ENCODE peak calls at places on chromosomes 11 and 22, in eight cellular contexts. One of them, this sample, is unnamed.
A peak's percentile ranks its signal among the peaks of the same experiment; 100 is the strongest.

GRCh38 chr11:72058416-72059034 is 21.8 kb downstream of the NUMA1 start:
- DNase-seq in ovary: no peak
- DNase-seq in adrenal gland: no peak
- DNase-seq in HCT116: no peak
- DNase-seq in H1: no peak
- DNase-seq in breast epithelium: no peak
- DNase-seq in Peyer's patch: no peak
- DNase-seq in right lobe of liver: no peak
- DNase-seq in this sample: peak; percentile 46

GRCh38 chr22:50002791-50003190 is 9.8 kb downstream of the IL17REL start:
- DNase-seq in ovary: no peak
- DNase-seq in adrenal gland: no peak
- DNase-seq in HCT116: no peak
- DNase-seq in H1: no peak
- DNase-seq in breast epithelium: no peak
- DNase-seq in Peyer's patch: peak; percentile 39
- DNase-seq in right lobe of liver: no peak
- DNase-seq in this sample: no peak

GRCh38 chr11:62789576-62789975 is 2.2 kb downstream of the TMEM223 start:
- DNase-seq in ovary: no peak
- DNase-seq in adrenal gland: no peak
- DNase-seq in HCT116: no peak
- DNase-seq in H1: no peak
- DNase-seq in breast epithelium: no peak
- DNase-seq in Peyer's patch: no peak
- DNase-seq in right lobe of liver: no peak
- DNase-seq in this sample: no peak

GRCh38 chr11:106369224-106369623 is 291.8 kb downstream of the AASDHPPT start:
- DNase-seq in ovary: no peak
- DNase-seq in adrenal gland: no peak
- DNase-seq in HCT116: no peak
- DNase-seq in H1: no peak
- DNase-seq in breast epithelium: no peak
- DNase-seq in Peyer's patch: no peak
- DNase-seq in right lobe of liver: no peak
- DNase-seq in this sample: no peak

GRCh38 chr11:130587658-130588057 is 139.2 kb downstream of the ADAMTS15 start:
- DNase-seq in ovary: no peak
- DNase-seq in adrenal gland: no peak
- DNase-seq in HCT116: no peak
- DNase-seq in H1: no peak
- DNase-seq in breast epithelium: no peak
- DNase-seq in Peyer's patch: no peak
- DNase-seq in right lobe of liver: no peak
- DNase-seq in this sample: no peak

GRCh38 chr11:130636672-130637463 is 188.4 kb downstream of the ADAMTS15 start:
- DNase-seq in ovary: no peak
- DNase-seq in adrenal gland: no peak
- DNase-seq in HCT116: peak; percentile 16
- DNase-seq in H1: no peak
- DNase-seq in breast epithelium: peak; percentile 10
- DNase-seq in Peyer's patch: no peak
- DNase-seq in right lobe of liver: no peak
- DNase-seq in this sample: no peak

GRCh38 chr11:59380263-59381059 is 21.8 kb downstream of the OR5AN1 start:
- DNase-seq in ovary: no peak
- DNase-seq in adrenal gland: no peak
- DNase-seq in HCT116: no peak
- DNase-seq in H1: no peak
- DNase-seq in breast epithelium: no peak
- DNase-seq in Peyer's patch: no peak
- DNase-seq in right lobe of liver: no peak
- DNase-seq in this sample: no peak

GRCh38 chr11:130638048-130638447 is 189.6 kb downstream of the ADAMTS15 start:
- DNase-seq in ovary: no peak
- DNase-seq in adrenal gland: peak; percentile 19
- DNase-seq in HCT116: no peak
- DNase-seq in H1: no peak
- DNase-seq in breast epithelium: no peak
- DNase-seq in Peyer's patch: no peak
- DNase-seq in right lobe of liver: no peak
- DNase-seq in this sample: no peak

GRCh38 chr11:77392842-77393241 is 81.1 kb downstream of the PAK1 start:
- DNase-seq in ovary: no peak
- DNase-seq in adrenal gland: no peak
- DNase-seq in HCT116: no peak
- DNase-seq in H1: no peak
- DNase-seq in breast epithelium: no peak
- DNase-seq in Peyer's patch: no peak
- DNase-seq in right lobe of liver: no peak
- DNase-seq in this sample: no peak

GRCh38 chr11:77397631-77398030 is 76.3 kb downstream of the PAK1 start:
- DNase-seq in ovary: no peak
- DNase-seq in adrenal gland: no peak
- DNase-seq in HCT116: no peak
- DNase-seq in H1: no peak
- DNase-seq in breast epithelium: no peak
- DNase-seq in Peyer's patch: no peak
- DNase-seq in right lobe of liver: no peak
- DNase-seq in this sample: no peak

GRCh38 chr11:77395460-77396175 is 78.3 kb downstream of the PAK1 start:
- DNase-seq in ovary: no peak
- DNase-seq in adrenal gland: no peak
- DNase-seq in HCT116: no peak
- DNase-seq in H1: no peak
- DNase-seq in breast epithelium: no peak
- DNase-seq in Peyer's patch: no peak
- DNase-seq in right lobe of liver: no peak
- DNase-seq in this sample: peak; percentile 77

GRCh38 chr11:77396911-77397310 is 77.0 kb downstream of the PAK1 start:
- DNase-seq in ovary: no peak
- DNase-seq in adrenal gland: no peak
- DNase-seq in HCT116: no peak
- DNase-seq in H1: no peak
- DNase-seq in breast epithelium: no peak
- DNase-seq in Peyer's patch: no peak
- DNase-seq in right lobe of liver: no peak
- DNase-seq in this sample: no peak

DNA sequence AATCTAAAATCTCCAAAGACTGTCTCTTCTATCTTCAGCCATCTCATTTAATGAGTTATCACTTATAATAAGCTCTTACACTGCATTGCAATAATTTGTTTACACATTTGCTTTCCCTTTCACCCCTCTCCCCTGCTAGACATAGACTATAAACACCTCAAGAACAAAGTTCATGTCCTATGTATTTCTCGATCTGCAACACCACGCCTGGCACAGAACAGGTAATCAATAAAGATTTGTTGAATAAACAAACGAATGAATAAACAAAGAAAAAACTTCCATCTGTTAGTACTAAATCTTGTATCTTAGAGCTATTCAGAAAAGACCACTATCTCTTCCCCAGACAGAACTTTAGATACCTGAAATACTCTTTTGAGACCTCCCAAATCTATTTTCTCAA is 77.6 kb downstream of the PAK1 start:
- DNase-seq in ovary: no peak
- DNase-seq in adrenal gland: no peak
- DNase-seq in HCT116: no peak
- DNase-seq in H1: no peak
- DNase-seq in breast epithelium: no peak
- DNase-seq in Peyer's patch: no peak
- DNase-seq in right lobe of liver: no peak
- DNase-seq in this sample: no peak
- H3K4me1 ChIP-seq in ovary: peaks cover 5% of the 10 kb centered on the region
- H3K4me1 ChIP-seq in adrenal gland: no peaks in the 10 kb centered on the region
- H3K4me1 ChIP-seq in HCT116: no peaks in the 10 kb centered on the region
- H3K4me1 ChIP-seq in H1: peaks cover 10% of the 10 kb centered on the region
- H3K4me1 ChIP-seq in breast epithelium: no peaks in the 10 kb centered on the region
- H3K4me1 ChIP-seq in Peyer's patch: peaks cover 23% of the 10 kb centered on the region
- H3K4me1 ChIP-seq in right lobe of liver: no peaks in the 10 kb centered on the region
- H3K4me1 ChIP-seq in this sample: peaks cover 78% of the 10 kb centered on the region

DNA sequence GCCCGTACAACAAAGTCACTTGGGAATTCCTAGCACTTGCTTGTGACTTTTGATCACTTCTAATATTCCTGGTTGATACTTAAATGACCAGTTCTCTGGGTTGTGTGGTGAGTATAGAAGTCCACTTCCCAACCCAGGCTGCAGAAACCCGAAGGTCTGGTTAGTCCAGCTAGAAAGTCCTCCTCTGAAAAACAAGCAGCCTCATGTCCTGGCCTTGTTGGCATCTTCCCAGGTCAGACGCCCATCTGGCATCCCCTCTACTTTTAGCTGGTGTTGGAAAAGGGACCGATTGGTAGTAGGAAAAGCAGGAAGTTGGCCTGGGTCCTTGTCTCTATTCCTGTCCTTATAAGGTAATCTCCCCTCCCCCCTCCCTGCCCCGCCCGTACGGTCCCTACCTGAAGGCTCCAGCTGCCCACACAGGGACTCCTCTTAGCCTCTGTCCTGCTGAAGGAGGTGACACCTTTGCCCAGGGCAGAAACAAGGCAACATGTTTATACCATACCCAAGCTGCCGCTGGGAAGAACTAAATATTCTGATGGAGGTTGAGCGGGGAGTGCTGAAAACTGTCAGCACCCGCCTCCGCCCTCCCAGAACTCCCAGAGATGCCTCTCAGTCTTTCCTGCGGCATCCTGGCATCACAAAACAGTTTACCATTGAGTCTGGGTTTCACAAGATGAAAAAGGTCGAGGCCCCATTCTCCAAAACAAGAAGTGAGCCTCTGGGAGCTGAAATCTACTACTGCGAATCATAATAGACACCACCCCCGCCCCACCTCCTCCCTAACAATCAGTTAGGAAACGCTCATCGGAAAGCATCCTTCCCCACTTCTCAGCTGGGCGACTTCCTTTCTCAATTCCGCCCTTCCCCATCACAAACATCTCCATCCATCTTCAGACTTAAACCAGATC is 1.3 kb downstream of the SUN2 start:
- DNase-seq in ovary: peak; percentile 76
- DNase-seq in adrenal gland: peak; percentile 62
- DNase-seq in HCT116: no peak
- DNase-seq in H1: no peak
- DNase-seq in breast epithelium: peak; percentile 99
- DNase-seq in Peyer's patch: peak; percentile 81
- DNase-seq in right lobe of liver: peak; percentile 80
- DNase-seq in this sample: peak; percentile 76
- TF ChIP-seq POLR2A in ovary: no peak
- TF ChIP-seq POLR2A in adrenal gland: no peak
- TF ChIP-seq POLR2A in HCT116: no peak
- TF ChIP-seq POLR2A in H1: no peak
- TF ChIP-seq POLR2A in breast epithelium: no peak
- TF ChIP-seq POLR2A in Peyer's patch: no peak
- TF ChIP-seq POLR2A in right lobe of liver: peak; percentile 36
- TF ChIP-seq POLR2A in this sample: peak; percentile 4

DNA sequence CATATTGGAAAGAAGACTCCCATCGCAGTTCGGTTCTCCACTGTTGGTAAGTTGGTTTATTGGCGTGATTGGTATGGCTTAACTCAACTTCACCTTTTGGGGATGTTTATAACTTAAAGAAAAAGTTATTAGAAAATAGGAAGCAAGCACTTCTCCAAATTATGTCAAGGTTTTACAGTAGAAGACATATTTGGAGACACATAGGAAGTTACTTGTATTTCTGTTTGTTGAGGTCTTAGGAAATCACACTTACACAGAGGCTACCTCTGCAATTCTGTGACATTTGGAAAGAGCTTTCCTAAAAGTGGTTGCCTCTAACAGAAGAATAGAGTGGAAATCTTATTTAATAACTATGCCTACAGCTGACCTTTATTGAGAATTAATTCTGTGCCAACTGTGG is 12.3 kb downstream of the CAT start:
- DNase-seq in ovary: no peak
- DNase-seq in adrenal gland: no peak
- DNase-seq in HCT116: no peak
- DNase-seq in H1: no peak
- DNase-seq in breast epithelium: no peak
- DNase-seq in Peyer's patch: no peak
- DNase-seq in right lobe of liver: no peak
- DNase-seq in this sample: no peak
- H3K4me1 ChIP-seq in ovary: peaks cover 2% of the 10 kb centered on the region
- H3K4me1 ChIP-seq in adrenal gland: peaks cover 12% of the 10 kb centered on the region
- H3K4me1 ChIP-seq in HCT116: no peaks in the 10 kb centered on the region
- H3K4me1 ChIP-seq in H1: no peaks in the 10 kb centered on the region
- H3K4me1 ChIP-seq in breast epithelium: no peaks in the 10 kb centered on the region
- H3K4me1 ChIP-seq in Peyer's patch: no peaks in the 10 kb centered on the region
- H3K4me1 ChIP-seq in right lobe of liver: no peaks in the 10 kb centered on the region
- H3K4me1 ChIP-seq in this sample: peaks cover 40% of the 10 kb centered on the region

GRCh38 chr11:14423633-14424032 is 64.7 kb upstream of the RRAS2 start:
- DNase-seq in ovary: no peak
- DNase-seq in adrenal gland: no peak
- DNase-seq in HCT116: no peak
- DNase-seq in H1: no peak
- DNase-seq in breast epithelium: no peak
- DNase-seq in Peyer's patch: no peak
- DNase-seq in right lobe of liver: no peak
- DNase-seq in this sample: no peak

GRCh38 chr11:14424096-14424495 is 65.1 kb upstream of the RRAS2 start:
- DNase-seq in ovary: no peak
- DNase-seq in adrenal gland: no peak
- DNase-seq in HCT116: no peak
- DNase-seq in H1: no peak
- DNase-seq in breast epithelium: no peak
- DNase-seq in Peyer's patch: no peak
- DNase-seq in right lobe of liver: no peak
- DNase-seq in this sample: no peak

GRCh38 chr11:14420223-14420622 is 61.2 kb upstream of the RRAS2 start:
- DNase-seq in ovary: no peak
- DNase-seq in adrenal gland: no peak
- DNase-seq in HCT116: no peak
- DNase-seq in H1: no peak
- DNase-seq in breast epithelium: no peak
- DNase-seq in Peyer's patch: no peak
- DNase-seq in right lobe of liver: no peak
- DNase-seq in this sample: no peak

GRCh38 chr11:14422814-14423182 is 63.8 kb upstream of the RRAS2 start:
- DNase-seq in ovary: no peak
- DNase-seq in adrenal gland: no peak
- DNase-seq in HCT116: no peak
- DNase-seq in H1: no peak
- DNase-seq in breast epithelium: no peak
- DNase-seq in Peyer's patch: no peak
- DNase-seq in right lobe of liver: no peak
- DNase-seq in this sample: no peak

DNA sequence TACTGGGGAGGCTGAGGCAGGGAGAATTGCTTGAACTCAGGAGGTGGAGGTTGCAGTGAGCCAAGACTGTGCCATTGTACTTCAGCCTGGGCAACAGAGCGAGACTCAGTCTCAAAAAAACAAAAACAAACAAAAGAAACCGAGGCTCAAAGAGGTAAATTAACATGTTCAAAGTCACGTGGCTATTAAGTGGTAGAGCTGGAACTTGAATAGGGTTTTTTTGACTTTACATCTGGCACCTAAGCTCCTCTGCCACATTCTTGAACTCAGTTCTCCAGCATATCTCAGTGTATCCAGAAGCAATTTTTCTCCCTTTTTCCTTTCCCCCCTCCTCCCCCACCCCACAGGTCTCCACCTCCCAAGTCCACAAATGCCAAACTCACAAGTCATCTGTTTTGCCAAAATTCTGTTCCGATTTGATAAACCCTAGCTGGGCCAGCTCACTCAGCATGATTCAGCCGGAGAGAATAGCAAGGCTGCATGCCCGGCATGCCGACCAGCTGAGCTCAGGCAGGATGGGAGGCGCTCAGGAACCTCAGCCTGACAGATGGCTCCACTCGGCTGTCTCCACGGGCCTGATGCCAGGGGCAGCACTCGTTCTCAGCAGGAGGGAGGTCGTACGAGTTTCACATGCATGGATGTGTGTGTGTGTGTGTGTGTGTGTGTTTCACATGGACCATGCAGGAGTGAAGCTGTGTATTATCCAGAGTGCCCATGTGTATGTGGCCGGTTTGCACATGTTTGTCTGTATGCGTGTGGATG is 63.2 kb upstream of the RRAS2 start:
- DNase-seq in ovary: peak; percentile 92
- DNase-seq in adrenal gland: peak; percentile 95
- DNase-seq in HCT116: peak; percentile 45
- DNase-seq in H1: peak; percentile 90
- DNase-seq in breast epithelium: peak; percentile 66
- DNase-seq in Peyer's patch: peak; percentile 74
- DNase-seq in right lobe of liver: peak; percentile 58
- DNase-seq in this sample: peak; percentile 62
- TF ChIP-seq POLR2A in ovary: no peak
- TF ChIP-seq POLR2A in adrenal gland: no peak
- TF ChIP-seq POLR2A in HCT116: no peak
- TF ChIP-seq POLR2A in H1: no peak
- TF ChIP-seq POLR2A in breast epithelium: no peak
- TF ChIP-seq POLR2A in Peyer's patch: no peak
- TF ChIP-seq POLR2A in right lobe of liver: no peak
- TF ChIP-seq POLR2A in this sample: no peak

This sample was measured in gastrocnemius medialis.